ENCODE peak calls at places on chromosomes 6 and 20, in six cellular contexts. One of them, this sample, is unnamed.

GRCh38 chr6:148971027-148971927 is 224.4 kb downstream of the UST start:
- DNase-seq in caudate nucleus: no peak
- DNase-seq in PC-9: no peak
- DNase-seq in H7: no peak
- DNase-seq in DMS79: no peak
- DNase-seq in HT-29: no peak
- DNase-seq in this sample: no peak

GRCh38 chr6:170174124-170174770 is 116.6 kb downstream of the DLL1 start:
- DNase-seq in caudate nucleus: no peak
- DNase-seq in H7: peak
- DNase-seq in PC-9: no peak
- DNase-seq in DMS79: no peak
- DNase-seq in HT-29: no peak
- DNase-seq in this sample: no peak

GRCh38 chr6:71139249-71139648 is 149.4 kb upstream of the OGFRL1 start:
- DNase-seq in PC-9: no peak
- DNase-seq in H7: no peak
- DNase-seq in DMS79: no peak
- DNase-seq in caudate nucleus: no peak
- DNase-seq in HT-29: no peak
- DNase-seq in this sample: peak

GRCh38 chr6:17258763-17259162 is 22.4 kb upstream of the RBM24 start:
- DNase-seq in DMS79: no peak
- DNase-seq in PC-9: no peak
- DNase-seq in H7: no peak
- DNase-seq in caudate nucleus: no peak
- DNase-seq in HT-29: no peak
- DNase-seq in this sample: no peak

GRCh38 chr20:43559588-43559987 is 761 bp downstream of the SGK2 start:
- DNase-seq in H7: no peak
- DNase-seq in PC-9: no peak
- DNase-seq in caudate nucleus: no peak
- DNase-seq in HT-29: no peak
- DNase-seq in DMS79: no peak
- DNase-seq in this sample: no peak

GRCh38 chr20:58868795-58869194 is 16.3 kb downstream of the GNAS start:
- DNase-seq in H7: no peak
- DNase-seq in HT-29: no peak
- DNase-seq in caudate nucleus: no peak
- DNase-seq in DMS79: no peak
- DNase-seq in PC-9: no peak
- DNase-seq in this sample: no peak

GRCh38 chr6:158417760-158418098 is 105.5 kb downstream of the TULP4 start:
- DNase-seq in caudate nucleus: peak
- DNase-seq in H7: no peak
- DNase-seq in PC-9: no peak
- DNase-seq in HT-29: no peak
- DNase-seq in DMS79: no peak
- DNase-seq in this sample: peak

GRCh38 chr6:115819506-115819905 is 241.2 kb downstream of the FRK start:
- DNase-seq in DMS79: no peak
- DNase-seq in H7: no peak
- DNase-seq in PC-9: no peak
- DNase-seq in caudate nucleus: no peak
- DNase-seq in HT-29: no peak
- DNase-seq in this sample: no peak

GRCh38 chr20:44736170-44737021 is 9.3 kb upstream of the KCNK15 start:
- DNase-seq in DMS79: no peak
- DNase-seq in HT-29: peak
- DNase-seq in PC-9: peak
- DNase-seq in H7: peak
- DNase-seq in caudate nucleus: peak
- DNase-seq in this sample: peak

GRCh38 chr6:158597565-158597964 is 37.7 kb downstream of the TMEM181 start:
- DNase-seq in PC-9: no peak
- DNase-seq in caudate nucleus: no peak
- DNase-seq in HT-29: no peak
- DNase-seq in DMS79: no peak
- DNase-seq in H7: no peak
- DNase-seq in this sample: no peak

GRCh38 chr6:158805698-158806373 is 13.3 kb downstream of the EZR start:
- DNase-seq in HT-29: peak
- DNase-seq in caudate nucleus: no peak
- DNase-seq in H7: no peak
- DNase-seq in PC-9: no peak
- DNase-seq in DMS79: no peak
- DNase-seq in this sample: no peak

GRCh38 chr20:8951136-8951535 is 117.8 kb upstream of the PLCB4 start:
- DNase-seq in DMS79: no peak
- DNase-seq in H7: no peak
- DNase-seq in HT-29: no peak
- DNase-seq in PC-9: no peak
- DNase-seq in caudate nucleus: no peak
- DNase-seq in this sample: no peak

GRCh38 chr6:14635195-14635594 is 517.6 kb downstream of the CD83 start:
- DNase-seq in HT-29: no peak
- DNase-seq in caudate nucleus: no peak
- DNase-seq in H7: no peak
- DNase-seq in PC-9: no peak
- DNase-seq in DMS79: no peak
- DNase-seq in this sample: no peak

GRCh38 chr6:24858154-24858801 is 59.6 kb upstream of the ARMH2 start:
- DNase-seq in PC-9: peak
- DNase-seq in H7: no peak
- DNase-seq in caudate nucleus: no peak
- DNase-seq in HT-29: no peak
- DNase-seq in DMS79: no peak
- DNase-seq in this sample: no peak

GRCh38 chr6:6810727-6811126 is 222.2 kb downstream of the LY86 start:
- DNase-seq in caudate nucleus: no peak
- DNase-seq in HT-29: no peak
- DNase-seq in DMS79: no peak
- DNase-seq in H7: no peak
- DNase-seq in PC-9: no peak
- DNase-seq in this sample: no peak

GRCh38 chr6:150413198-150413597 is 44.4 kb downstream of the IYD start:
- DNase-seq in H7: no peak
- DNase-seq in PC-9: no peak
- DNase-seq in HT-29: no peak
- DNase-seq in caudate nucleus: no peak
- DNase-seq in DMS79: no peak
- DNase-seq in this sample: no peak

GRCh38 chr6:16633465-16633864 is 127.8 kb downstream of the ATXN1 start:
- DNase-seq in DMS79: no peak
- DNase-seq in H7: no peak
- DNase-seq in caudate nucleus: no peak
- DNase-seq in PC-9: no peak
- DNase-seq in HT-29: no peak
- DNase-seq in this sample: no peak

GRCh38 chr20:47688385-47689381 is 96.6 kb downstream of the SULF2 start:
- DNase-seq in HT-29: no peak
- DNase-seq in DMS79: no peak
- DNase-seq in caudate nucleus: no peak
- DNase-seq in PC-9: no peak
- DNase-seq in H7: peak
- DNase-seq in this sample: no peak

GRCh38 chr6:152846825-152847224 is 96.2 kb downstream of the VIP start:
- DNase-seq in HT-29: no peak
- DNase-seq in PC-9: no peak
- DNase-seq in H7: no peak
- DNase-seq in caudate nucleus: no peak
- DNase-seq in DMS79: no peak
- DNase-seq in this sample: peak

GRCh38 chr6:46735720-46736031 is 501 bp upstream of the PLA2G7 start:
- DNase-seq in DMS79: no peak
- DNase-seq in PC-9: no peak
- DNase-seq in HT-29: no peak
- DNase-seq in caudate nucleus: no peak
- DNase-seq in H7: no peak
- DNase-seq in this sample: no peak

GRCh38 chr20:62685781-62686555 is 22.7 kb upstream of the NTSR1 start:
- DNase-seq in caudate nucleus: no peak
- DNase-seq in DMS79: peak
- DNase-seq in HT-29: peak
- DNase-seq in PC-9: no peak
- DNase-seq in H7: peak
- DNase-seq in this sample: no peak

GRCh38 chr6:102154874-102155273 is 761.4 kb downstream of the GRIK2 start:
- DNase-seq in DMS79: no peak
- DNase-seq in H7: no peak
- DNase-seq in caudate nucleus: no peak
- DNase-seq in HT-29: no peak
- DNase-seq in PC-9: no peak
- DNase-seq in this sample: no peak

GRCh38 chr6:66814156-66814555 is 1107.1 kb upstream of the EYS start:
- DNase-seq in H7: no peak
- DNase-seq in DMS79: no peak
- DNase-seq in caudate nucleus: no peak
- DNase-seq in PC-9: no peak
- DNase-seq in HT-29: no peak
- DNase-seq in this sample: no peak

GRCh38 chr20:38806855-38807655 is 1.6 kb downstream of the PPP1R16B start:
- DNase-seq in H7: peak
- DNase-seq in PC-9: no peak
- DNase-seq in caudate nucleus: no peak
- DNase-seq in HT-29: no peak
- DNase-seq in DMS79: peak
- DNase-seq in this sample: no peak

GRCh38 chr20:37651932-37652331 is 41.9 kb upstream of the CTNNBL1 start:
- DNase-seq in caudate nucleus: no peak
- DNase-seq in DMS79: no peak
- DNase-seq in PC-9: no peak
- DNase-seq in HT-29: peak
- DNase-seq in H7: peak
- DNase-seq in this sample: no peak

GRCh38 chr6:39642300-39642699 is 82.9 kb downstream of the KIF6 start:
- DNase-seq in DMS79: no peak
- DNase-seq in PC-9: no peak
- DNase-seq in caudate nucleus: no peak
- DNase-seq in HT-29: no peak
- DNase-seq in H7: peak
- DNase-seq in this sample: no peak

GRCh38 chr6:130852844-130853554 is 25.8 kb downstream of the SMLR1 start:
- DNase-seq in PC-9: no peak
- DNase-seq in caudate nucleus: no peak
- DNase-seq in DMS79: no peak
- DNase-seq in H7: no peak
- DNase-seq in HT-29: no peak
- DNase-seq in this sample: peak

GRCh38 chr20:43751167-43752050 is 24.6 kb upstream of the GTSF1L start:
- DNase-seq in caudate nucleus: no peak
- DNase-seq in PC-9: peak
- DNase-seq in DMS79: no peak
- DNase-seq in H7: no peak
- DNase-seq in HT-29: no peak
- DNase-seq in this sample: peak

GRCh38 chr6:64006246-64006645 is 370.6 kb downstream of the PHF3 start:
- DNase-seq in PC-9: no peak
- DNase-seq in DMS79: no peak
- DNase-seq in caudate nucleus: no peak
- DNase-seq in HT-29: no peak
- DNase-seq in H7: no peak
- DNase-seq in this sample: no peak

GRCh38 chr20:33852971-33853813 is 42.0 kb downstream of the CHMP4B start:
- DNase-seq in DMS79: no peak
- DNase-seq in PC-9: no peak
- DNase-seq in H7: no peak
- DNase-seq in caudate nucleus: no peak
- DNase-seq in HT-29: no peak
- DNase-seq in this sample: no peak

GRCh38 chr20:32762754-32763201 is 593 bp downstream of the DNMT3B start:
- DNase-seq in H7: peak
- DNase-seq in caudate nucleus: no peak
- DNase-seq in PC-9: no peak
- DNase-seq in HT-29: no peak
- DNase-seq in DMS79: no peak
- DNase-seq in this sample: no peak

GRCh38 chr6:46329568-46329967 is 158.8 kb upstream of the ENPP5 start:
- DNase-seq in DMS79: peak
- DNase-seq in HT-29: no peak
- DNase-seq in caudate nucleus: no peak
- DNase-seq in H7: no peak
- DNase-seq in PC-9: no peak
- DNase-seq in this sample: no peak

This sample was measured in foreskin keratinocyte.